ENCODE peak calls at places on chromosome 11, in ten cellular contexts. N, K, H, W, I, X, F, P, S and R are unnamed samples.

GRCh38 chr11:119872911-119873310 is 143.9 kb upstream of the NECTIN1 start:
- DNase-seq in N (no peak), K (no peak), H (no peak), W (no peak), I (no peak), X (no peak), F (no peak), P (no peak), S (no peak), R (no peak)

GRCh38 chr11:61602775-61603569 is 22.1 kb upstream of the SYT7 start:
- DNase-seq in N (no peak), K (peak), H (peak), W (no peak), I (no peak), X (peak), F (peak), P (peak), S (peak), R (peak)

GRCh38 chr11:100670140-100670539 is 16.9 kb upstream of the ARHGAP42 start:
- DNase-seq in N (no peak), K (no peak), H (no peak), W (no peak), I (no peak), X (no peak), F (no peak), P (no peak), S (no peak), R (no peak)

GRCh38 chr11:43952020-43952400 is 9.6 kb downstream of the C11orf96 start:
- DNase-seq in N (no peak), K (no peak), H (no peak), W (no peak), I (no peak), X (no peak), F (no peak), P (no peak), S (no peak), R (no peak)

GRCh38 chr11:4546876-4547275 is 1.9 kb downstream of the OR52M1 start:
- DNase-seq in N (no peak), K (no peak), H (no peak), W (no peak), I (no peak), X (no peak), F (no peak), P (no peak), S (no peak), R (no peak)

GRCh38 chr11:76656087-76656531 is 14.4 kb downstream of the LRRC32 start:
- DNase-seq in N (no peak), K (no peak), H (no peak), W (no peak), I (no peak), X (no peak), F (no peak), P (no peak), S (no peak), R (no peak)

GRCh38 chr11:132087148-132087547 is 716.7 kb downstream of the NTM start:
- DNase-seq in N (no peak), K (no peak), H (no peak), W (no peak), I (no peak), X (no peak), F (no peak), P (no peak), S (no peak), R (no peak)

GRCh38 chr11:5280582-5281102 is 10.9 kb upstream of the HBE1 start:
- DNase-seq in N (peak), K (peak), H (peak), W (peak), I (peak), X (peak), F (peak), P (peak), S (peak), R (no peak)

GRCh38 chr11:350723-351255 is 18.5 kb upstream of the B4GALNT4 start:
- DNase-seq in N (peak), K (no peak), H (no peak), W (peak), I (no peak), X (no peak), F (peak), P (peak), S (no peak), R (no peak)

GRCh38 chr11:119828819-119829218 is 99.8 kb upstream of the NECTIN1 start:
- DNase-seq in N (no peak), K (no peak), H (no peak), W (peak), I (no peak), X (no peak), F (no peak), P (no peak), S (peak), R (no peak)

GRCh38 chr11:76861490-76861953 is 804 bp downstream of the ACER3 start:
- DNase-seq in N (no peak), K (no peak), H (no peak), W (no peak), I (no peak), X (no peak), F (no peak), P (no peak), S (no peak), R (no peak)

GRCh38 chr11:14357843-14358728 is 897 bp downstream of the RRAS2 start:
- DNase-seq in N (peak), K (no peak), H (peak), W (peak), I (peak), X (peak), F (peak), P (peak), S (peak), R (no peak)

GRCh38 chr11:47667555-47667954 is 25.2 kb upstream of the MTCH2 start:
- DNase-seq in N (no peak), K (no peak), H (no peak), W (no peak), I (no peak), X (no peak), F (no peak), P (no peak), S (no peak), R (no peak)

GRCh38 chr11:47672283-47672730 is 29.9 kb upstream of the MTCH2 start:
- DNase-seq in N (no peak), K (no peak), H (no peak), W (no peak), I (no peak), X (no peak), F (no peak), P (no peak), S (peak), R (no peak)

GRCh38 chr11:47667135-47667534 is 24.8 kb upstream of the MTCH2 start:
- DNase-seq in N (no peak), K (no peak), H (no peak), W (no peak), I (no peak), X (no peak), F (peak), P (no peak), S (no peak), R (no peak)

GRCh38 chr11:47668665-47669064 is 26.3 kb upstream of the MTCH2 start:
- DNase-seq in N (no peak), K (no peak), H (no peak), W (no peak), I (no peak), X (no peak), F (no peak), P (no peak), S (no peak), R (no peak)

DNA sequence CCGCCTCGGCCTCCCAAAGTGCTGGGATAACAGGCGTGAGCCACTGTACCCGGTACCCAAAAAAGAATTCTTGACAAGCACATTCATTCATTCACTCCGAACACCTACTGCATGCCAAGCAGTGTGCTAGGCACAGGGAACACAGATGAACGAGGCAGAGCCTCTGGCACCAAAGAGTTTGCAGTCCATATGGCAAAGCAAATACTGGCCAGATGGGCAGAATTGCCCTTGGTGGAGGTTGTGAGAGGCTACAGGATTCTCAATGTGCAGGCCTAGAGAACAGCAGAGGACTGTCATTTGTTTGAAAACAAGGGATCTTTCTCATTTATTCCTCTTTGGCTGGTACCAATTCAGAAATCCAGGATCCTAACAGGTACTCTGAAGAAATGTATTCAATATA is 27.5 kb upstream of the MTCH2 start:
- DNase-seq in N (no peak), K (no peak), H (no peak), W (no peak), I (no peak), X (no peak), F (no peak), P (no peak), S (no peak), R (no peak)
- TF ChIP-seq CTCF in N (no peak), K (no peak), H (no peak), W (no peak), I (no peak), X (no peak), F (no peak), P (no peak), S (no peak), R (no peak)

GRCh38 chr11:16612234-16612571 is 126.2 kb upstream of the C11orf58 start:
- DNase-seq in N (no peak), K (no peak), H (no peak), W (no peak), I (no peak), X (no peak), F (no peak), P (no peak), S (no peak), R (no peak)
- H3K4me3 ChIP-seq in N (no peak), K (no peak), H (no peak), W (no peak), I (no peak), X (peak), F (no peak), P (no peak), S (no peak), R (no peak)

GRCh38 chr11:65095974-65096806 is at the start of gene VPS51:
- DNase-seq in N (peak), K (peak), H (peak), W (peak), I (peak), X (peak), F (peak), P (peak), S (peak), R (peak)
- TF ChIP-seq CTCF in N (no peak), K (no peak), H (no peak), W (no peak), I (no peak), X (no peak), F (no peak), P (no peak), S (no peak), R (peak)

GRCh38 chr11:72740060-72740424 is 12.2 kb downstream of the ARAP1 start:
- DNase-seq in N (no peak), K (no peak), H (no peak), W (peak), I (no peak), X (peak), F (no peak), P (no peak), S (no peak), R (no peak)
- H3K4me3 ChIP-seq in N (no peak), K (no peak), H (no peak), W (peak), I (no peak), X (no peak), F (no peak), P (no peak), S (no peak), R (no peak)